ENCODE peak calls at places on chromosomes 3 and 15, in five cellular contexts. J, W, X, S and K are unnamed samples.

GRCh38 chr15:64623347-64624024 is 151.9 kb downstream of the RBPMS2 start:
- DNase-seq in X (no peak), J (no peak), S (no peak), W (peak; percentile 52), K (no peak)

GRCh38 chr15:62788224-62788623 is 254.3 kb upstream of the TPM1 start:
- DNase-seq in W (no peak), S (no peak), X (no peak), J (no peak), K (no peak)

GRCh38 chr3:121436641-121437040 is 109.1 kb downstream of the POLQ start:
- DNase-seq in S (no peak), X (no peak), W (no peak), J (no peak), K (no peak)

GRCh38 chr3:193816656-193817311 is 223.8 kb downstream of the OPA1 start:
- DNase-seq in S (no peak), J (peak; percentile 94), X (peak; percentile 53), W (no peak), K (peak; percentile 94)

GRCh38 chr3:123660900-123661299 is 76.0 kb upstream of the HACD2 start:
- DNase-seq in W (peak; percentile 96), X (no peak), S (no peak), J (peak; percentile 55), K (no peak)

GRCh38 chr15:70035051-70035718 is 62.5 kb downstream of the TLE3 start:
- DNase-seq in W (no peak), J (no peak), X (no peak), S (no peak), K (no peak)

GRCh38 chr3:80696280-80696679 is 928.5 kb upstream of the ROBO1 start:
- DNase-seq in J (no peak), W (no peak), S (no peak), X (no peak), K (peak; percentile 16)

GRCh38 chr3:70871909-70872656 is 559.6 kb upstream of the MDFIC2 start:
- DNase-seq in J (no peak), S (no peak), W (peak; percentile 79), X (no peak), K (no peak)

GRCh38 chr3:165749817-165750216 is 87.4 kb downstream of the BCHE start:
- DNase-seq in W (no peak), J (no peak), X (no peak), S (no peak), K (no peak)

GRCh38 chr15:99437315-99438221 is 128.2 kb upstream of the MEF2A start:
- DNase-seq in W (no peak), X (no peak), J (no peak), S (no peak), K (no peak)

GRCh38 chr3:24388159-24388558 is 106.5 kb downstream of the THRB start:
- DNase-seq in J (no peak), X (no peak), W (no peak), S (no peak), K (no peak)

GRCh38 chr3:16476636-16477035 is 36.9 kb downstream of the RFTN1 start:
- DNase-seq in X (no peak), S (no peak), J (no peak), W (peak; percentile 90), K (no peak)

GRCh38 chr3:632571-633170 is 436.1 kb downstream of the CHL1 start:
- DNase-seq in S (no peak), W (no peak), X (peak; percentile 72), J (peak; percentile 15), K (peak; percentile 84)

GRCh38 chr15:74378853-74379252 is 11.4 kb upstream of the CYP11A1 start:
- DNase-seq in X (no peak), J (no peak), W (no peak), S (no peak), K (no peak)

GRCh38 chr15:42549052-42549491 is 434 bp downstream of the HAUS2 start:
- DNase-seq in S (no peak), W (no peak), J (peak; percentile 38), X (no peak), K (no peak)

GRCh38 chr3:50226888-50227389 is 9.1 kb upstream of the GNAI2 start:
- DNase-seq in S (no peak), W (no peak), J (peak; percentile 25), X (no peak), K (peak; percentile 54)

GRCh38 chr15:43531018-43531667 is 13.7 kb downstream of the MAP1A start:
- DNase-seq in X (no peak), J (no peak), S (no peak), W (no peak), K (no peak)

GRCh38 chr15:89018235-89018634 is 70.0 kb upstream of the ABHD2 start:
- DNase-seq in X (no peak), S (no peak), J (no peak), W (no peak), K (no peak)

GRCh38 chr3:30035935-30036567 is 570.4 kb upstream of the TGFBR2 start:
- DNase-seq in S (no peak), J (no peak), W (no peak), X (no peak), K (no peak)

GRCh38 chr15:37106490-37107001 is 6.2 kb upstream of the MEIS2 start:
- DNase-seq in X (no peak), S (no peak), W (no peak), J (peak; percentile 70), K (no peak)

GRCh38 chr3:140651287-140651686 is 26.6 kb upstream of the TRIM42 start:
- DNase-seq in X (no peak), W (no peak), J (no peak), S (no peak), K (no peak)

GRCh38 chr15:92531406-92531805 is 124.2 kb downstream of the FAM174B start:
- DNase-seq in J (no peak), W (no peak), S (no peak), X (no peak), K (no peak)

GRCh38 chr15:75693501-75694240 is 19.0 kb downstream of the CSPG4 start:
- DNase-seq in W (no peak), J (no peak), X (no peak), S (no peak), K (no peak)